ENCODE peak calls at places on chromosomes 6 and 20, in four cellular contexts. R, G, E and C are unnamed samples.

GRCh38 chr20:53903652-53903987 is 166.8 kb downstream of the BCAS1 start:
- DNase-seq in R (no peak), E (no peak), G (no peak), C (peak; percentile 83)

GRCh38 chr20:48002517-48002970 is 217.3 kb upstream of the SULF2 start:
- DNase-seq in R (no peak), G (no peak), E (no peak), C (no peak)

GRCh38 chr20:35743693-35744491 is 1.8 kb upstream of the RBM39 start:
- DNase-seq in G (no peak), E (peak; percentile 69), R (no peak), C (no peak)

GRCh38 chr20:48898210-48898609 is 23.3 kb upstream of the ARFGEF2 start:
- DNase-seq in R (no peak), E (no peak), G (no peak), C (peak; percentile 32)

GRCh38 chr6:25251426-25251825 is 27.7 kb upstream of the CARMIL1 start:
- DNase-seq in E (no peak), R (no peak), G (no peak), C (no peak)

GRCh38 chr20:43043887-43044286 is 145.8 kb downstream of the PTPRT start:
- DNase-seq in R (peak; percentile 36), G (no peak), E (no peak), C (no peak)

GRCh38 chr6:1612902-1613301 is 3.2 kb downstream of the FOXC1 start:
- DNase-seq in G (no peak), E (no peak), R (no peak), C (peak; percentile 68)

GRCh38 chr20:14963262-14963663 is 625.9 kb upstream of the FLRT3 start:
- DNase-seq in G (peak; percentile 80), E (no peak), R (peak; percentile 29), C (peak; percentile 90)

GRCh38 chr20:36094497-36094896 is 60.0 kb upstream of the EPB41L1 start:
- DNase-seq in G (no peak), R (peak; percentile 35), E (no peak), C (no peak)

GRCh38 chr6:56668158-56668557 is 25.5 kb upstream of the DST start:
- DNase-seq in E (no peak), G (no peak), R (no peak), C (peak; percentile 76)

GRCh38 chr6:169424821-169425240 is 171.2 kb upstream of the THBS2 start:
- DNase-seq in G (no peak), E (no peak), R (no peak), C (no peak)

GRCh38 chr6:44289726-44290125 is 19.5 kb downstream of the TMEM151B start:
- DNase-seq in R (no peak), G (no peak), E (no peak), C (no peak)

GRCh38 chr20:44496976-44497375 is 21.3 kb downstream of the TTPAL start:
- DNase-seq in R (peak; percentile 37), E (no peak), G (peak; percentile 43), C (peak; percentile 98)

GRCh38 chr6:166420351-166420750 is 37.6 kb upstream of the MPC1 start:
- DNase-seq in E (no peak), G (peak; percentile 25), R (no peak), C (no peak)

GRCh38 chr20:57717797-57718196 is 8.0 kb upstream of the PMEPA1 start:
- DNase-seq in R (no peak), G (peak; percentile 68), E (no peak), C (peak; percentile 44)

GRCh38 chr6:30793521-30794194 is 49.3 kb upstream of the IER3 start:
- DNase-seq in G (no peak), R (no peak), E (no peak), C (no peak)

GRCh38 chr20:23744726-23745646 is 5.7 kb downstream of the CST1 start:
- DNase-seq in R (no peak), G (no peak), E (no peak), C (no peak)

GRCh38 chr6:56372621-56373020 is 125.2 kb upstream of the COL21A1 start:
- DNase-seq in E (no peak), G (no peak), R (no peak), C (no peak)

GRCh38 chr6:162940426-162940825 is 212.7 kb downstream of the PACRG start:
- DNase-seq in G (no peak), E (no peak), R (no peak), C (no peak)

GRCh38 chr20:37295001-37295400 is 5.5 kb downstream of the MANBAL start:
- DNase-seq in G (peak; percentile 96), R (no peak), E (no peak), C (peak; percentile 99)

GRCh38 chr20:37296371-37296770 is 6.9 kb downstream of the MANBAL start:
- DNase-seq in R (no peak), G (no peak), E (no peak), C (no peak)

GRCh38 chr20:37293301-37293943 is 4.0 kb downstream of the MANBAL start:
- DNase-seq in R (no peak), E (no peak), G (no peak), C (no peak)

GRCh38 chr20:37295595-37295994 is 6.1 kb downstream of the MANBAL start:
- DNase-seq in G (peak; percentile 25), E (no peak), R (peak; percentile 63), C (peak; percentile 98)

GRCh38 chr20:37294262-37294981 is 5.0 kb downstream of the MANBAL start:
- DNase-seq in G (no peak), R (no peak), E (no peak), C (no peak)
- H3K27ac ChIP-seq in G (peak overlapping the region; percentile 91), R (no peak overlapping the region), E (peak overlapping the region; percentile 31), C (peak overlapping the region; percentile 86)

GRCh38 chr6:53930330-53930729 is 135.5 kb downstream of the LRRC1 start:
- DNase-seq in R (no peak), E (no peak), G (no peak), C (no peak)
- H3K4me1 ChIP-seq in R (no peaks in the 10 kb centered on the region), E (no peaks in the 10 kb centered on the region), G (no peaks in the 10 kb centered on the region), C (peaks cover 24% of the 10 kb centered on the region)

GRCh38 chr6:17469006-17469972 is 75.9 kb downstream of the CAP2 start:
- DNase-seq in G (no peak), E (no peak), R (no peak), C (no peak)
- TF ChIP-seq CTCF in G (no peak), E (peak; percentile 45), R (no peak), C (peak; percentile 50)

DNA sequence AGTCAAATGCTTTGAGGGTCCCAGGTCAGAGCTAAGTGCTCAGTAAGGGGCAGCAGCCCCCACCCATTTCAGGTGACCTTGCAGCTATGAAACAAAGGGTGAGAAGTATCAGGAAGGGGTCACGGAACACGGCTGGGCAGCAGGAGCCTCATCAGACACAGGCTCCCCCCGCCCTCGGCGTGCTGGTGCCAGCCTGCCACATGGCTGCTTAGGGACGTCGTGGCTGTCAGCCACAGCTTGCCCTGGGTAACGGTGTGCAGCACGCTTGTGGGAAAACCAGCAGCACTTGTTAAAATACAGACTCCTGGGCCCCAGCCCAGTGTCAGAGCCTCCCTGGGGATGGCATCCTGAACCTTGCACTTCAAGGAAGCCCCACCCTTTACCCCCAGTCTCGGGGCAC is 39.3 kb downstream of the SSR1 start:
- DNase-seq in G (no peak), E (no peak), R (no peak), C (no peak)
- H3K27ac ChIP-seq in G (no peak overlapping the region), E (no peak overlapping the region), R (no peak overlapping the region), C (no peak overlapping the region)

GRCh38 chr20:25196701-25197120 is 1.2 kb downstream of the ENTPD6 start:
- DNase-seq in E (no peak), G (peak; percentile 41), R (peak; percentile 62), C (no peak)
- H3K4me1 ChIP-seq in E (peaks cover 11% of the 10 kb centered on the region), G (peaks cover 35% of the 10 kb centered on the region), R (peaks cover 19% of the 10 kb centered on the region), C (peaks cover 3% of the 10 kb centered on the region)

DNA sequence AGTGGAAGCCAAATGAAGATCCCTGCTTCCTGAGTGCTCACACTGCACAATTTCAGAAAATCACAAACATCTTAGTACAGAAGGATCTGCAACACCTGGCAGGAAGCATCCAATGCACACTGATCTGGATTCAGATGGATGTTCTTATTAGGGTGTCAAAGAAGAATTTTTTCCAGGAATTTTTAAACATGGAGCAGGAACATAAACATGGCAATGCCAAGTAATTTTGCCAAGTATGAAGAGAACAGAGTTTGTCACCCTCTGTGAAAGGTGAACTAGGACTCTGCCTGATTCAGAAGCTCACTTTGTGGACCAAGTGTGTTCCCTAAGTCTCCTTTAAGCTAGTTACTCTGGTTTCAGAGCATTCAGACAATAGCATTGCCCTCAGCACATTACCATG is 208.5 kb downstream of the EPHA7 start:
- DNase-seq in G (no peak), E (no peak), R (peak; percentile 30), C (no peak)
- TF ChIP-seq CTCF in G (no peak), E (no peak), R (no peak), C (no peak)

GRCh38 chr6:118869350-118869749 is 24.6 kb upstream of the ASF1A start:
- DNase-seq in G (no peak), E (no peak), R (no peak), C (peak; percentile 49)
- H3K27ac ChIP-seq in G (no peak overlapping the region), E (no peak overlapping the region), R (no peak overlapping the region), C (peak overlapping the region; percentile 4)

GRCh38 chr6:125807293-125807692 is 16.5 kb downstream of the NCOA7 start:
- DNase-seq in E (no peak), R (no peak), G (no peak), C (no peak)
- H3K4me1 ChIP-seq in E (peaks cover 33% of the 10 kb centered on the region), R (no peaks in the 10 kb centered on the region), G (peaks cover 30% of the 10 kb centered on the region), C (peaks cover 5% of the 10 kb centered on the region)

GRCh38 chr6:72022830-72023229 is 136.5 kb downstream of the RIMS1 start:
- DNase-seq in R (no peak), G (no peak), E (no peak), C (no peak)
- TF ChIP-seq CTCF in R (no peak), G (no peak), E (no peak), C (no peak)

GRCh38 chr20:59046862-59047261 is 4.3 kb upstream of the PRELID3B start:
- DNase-seq in R (no peak), E (no peak), G (no peak), C (no peak)

GRCh38 chr20:59042796-59043621 is 423 bp upstream of the PRELID3B start:
- DNase-seq in R (peak; percentile 96), E (peak; percentile 98), G (peak; percentile 85), C (peak; percentile 76)

GRCh38 chr20:59043698-59044097 is 1.1 kb upstream of the PRELID3B start:
- DNase-seq in G (no peak), E (no peak), R (no peak), C (no peak)

GRCh38 chr20:59044295-59044694 is 1.7 kb upstream of the PRELID3B start:
- DNase-seq in E (no peak), G (no peak), R (no peak), C (no peak)

GRCh38 chr20:59044796-59045195 is 2.2 kb upstream of the PRELID3B start:
- DNase-seq in R (no peak), G (no peak), E (no peak), C (no peak)
- H3K27ac ChIP-seq in R (no peak overlapping the region), G (no peak overlapping the region), E (no peak overlapping the region), C (no peak overlapping the region)